ENCODE peak calls at places on chromosomes 7 and 10, in five cellular contexts. G is neural progenitor cell, K is right lobe of liver, P is PC-3, D is BE2C. B is an unnamed sample. For H3K4me1, H3K27me3 and H3K36me3, the result is how much of the 10 kb centered on the place peaks cover.

GRCh38 chr7:22564511-22565045 is 64.6 kb upstream of the STEAP1B start:
- DNase-seq in G (no peak), K (no peak), P (peak), D (no peak), B (peak)

GRCh38 chr10:73848821-73849489 is 25.4 kb downstream of the CAMK2G start:
- DNase-seq in G (peak), K (peak), P (peak), D (peak), B (peak)

GRCh38 chr7:37411444-37412034 is 37.1 kb downstream of the ELMO1 start:
- DNase-seq in G (no peak), K (no peak), P (no peak), D (no peak), B (no peak)

GRCh38 chr10:75283150-75284096 is 47.7 kb upstream of the COMTD1 start:
- DNase-seq in G (peak), K (peak), P (no peak), D (no peak), B (peak)

GRCh38 chr7:152462995-152463713 is 27.4 kb upstream of the KMT2C start:
- DNase-seq in G (peak), K (no peak), P (peak), D (no peak), B (peak)

GRCh38 chr7:128859232-128860157 is 3.2 kb upstream of the ATP6V1F start:
- DNase-seq in G (no peak), K (no peak), P (no peak), D (no peak), B (no peak)

GRCh38 chr10:122323941-122324675 is 50.4 kb upstream of the PLEKHA1 start:
- DNase-seq in G (no peak), K (no peak), P (peak), D (no peak), B (no peak)

GRCh38 chr7:112571852-112572607 is 91.2 kb downstream of the LSMEM1 start:
- DNase-seq in G (peak), K (no peak), P (peak), D (peak), B (no peak)

GRCh38 chr10:60914676-60915075 is 29.3 kb downstream of the RHOBTB1 start:
- DNase-seq in G (no peak), K (no peak), P (no peak), D (no peak), B (peak)

GRCh38 chr7:151624246-151624928 is 104.7 kb upstream of the RHEB start:
- DNase-seq in G (no peak), K (peak), P (no peak), D (no peak), B (no peak)

GRCh38 chr10:122010405-122011050 is 21.6 kb downstream of the TACC2 start:
- DNase-seq in G (no peak), K (no peak), P (no peak), D (no peak), B (no peak)

GRCh38 chr7:105691029-105691691 is 109.9 kb upstream of the EFCAB10 start:
- DNase-seq in G (no peak), K (no peak), P (peak), D (no peak), B (peak)

GRCh38 chr7:87797798-87798403 is 78.3 kb downstream of the SLC25A40 start:
- DNase-seq in G (peak), K (no peak), P (peak), D (no peak), B (peak)

GRCh38 chr10:91472911-91473310 is 62.8 kb downstream of the HECTD2 start:
- DNase-seq in G (no peak), K (no peak), P (no peak), D (no peak), B (no peak)

GRCh38 chr10:69123306-69123746 is 652 bp upstream of the VPS26A start:
- DNase-seq in G (peak), K (no peak), P (peak), D (peak), B (peak)

GRCh38 chr7:4612939-4613841 is 68.9 kb upstream of the FOXK1 start:
- DNase-seq in G (peak), K (no peak), P (no peak), D (no peak), B (no peak)

GRCh38 chr7:108088729-108089128 is 41.4 kb downstream of the LAMB4 start:
- DNase-seq in G (no peak), K (no peak), P (no peak), D (no peak), B (peak)

GRCh38 chr10:70544431-70545340 is 57.9 kb downstream of the PRF1 start:
- DNase-seq in G (no peak), K (no peak), P (no peak), D (no peak), B (no peak)

GRCh38 chr10:66252986-66253385 is 672.9 kb upstream of the LRRTM3 start:
- DNase-seq in G (no peak), K (no peak), P (no peak), D (no peak), B (no peak)

GRCh38 chr10:88113232-88113631 is 249.8 kb downstream of the PTEN start:
- DNase-seq in G (no peak), K (no peak), P (no peak), D (no peak), B (no peak)
- H3K4me1 ChIP-seq in G (under half), K (under half), P (under half), D (under half), B (under half)

DNA sequence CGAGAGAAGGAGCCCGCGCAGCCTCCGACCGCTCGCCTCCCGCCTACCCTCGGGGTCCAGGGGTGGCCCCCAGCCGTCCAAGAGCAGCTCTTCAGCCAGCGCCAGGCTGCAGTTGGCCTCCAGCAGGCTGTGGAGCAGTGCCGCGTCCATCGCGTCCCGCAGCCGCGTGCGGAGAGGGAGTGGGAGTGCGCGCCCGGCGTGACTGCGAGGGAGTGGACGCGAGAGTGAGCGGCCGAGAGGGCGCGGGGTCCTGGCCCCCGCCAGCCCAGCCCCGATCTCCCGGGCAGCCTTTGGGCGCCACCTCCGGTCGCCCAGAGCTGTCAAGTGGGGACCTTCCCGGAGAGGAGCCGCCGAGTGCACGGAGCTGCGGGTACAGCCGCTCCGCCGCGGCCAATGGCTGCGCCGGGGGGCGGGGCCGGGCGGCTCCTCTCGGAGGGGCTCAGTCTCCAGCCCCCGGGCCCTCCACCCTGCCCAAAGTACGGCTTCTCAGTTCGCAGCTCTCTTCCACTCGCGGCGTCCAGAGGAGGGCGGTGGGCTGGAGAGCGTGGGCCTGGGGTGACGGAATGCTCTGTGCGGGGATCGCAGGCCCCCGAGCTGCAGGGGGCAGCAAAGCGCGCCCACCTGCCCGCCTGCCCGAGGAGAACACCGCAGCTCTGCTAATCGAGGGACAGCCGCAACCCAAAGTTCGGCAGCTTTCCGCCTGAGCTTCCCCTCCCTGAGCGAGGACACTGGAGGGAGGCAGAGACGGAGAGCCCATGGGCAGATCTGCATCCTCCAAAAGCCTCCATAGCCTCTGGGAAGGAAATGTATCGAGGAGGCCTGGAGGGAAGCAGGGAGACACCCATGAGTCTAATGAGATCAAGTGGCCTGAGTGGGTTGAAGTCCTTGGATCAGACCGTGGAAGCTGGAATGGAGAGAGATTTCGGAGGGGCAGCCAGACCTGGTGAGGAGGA is at the start of gene CRHR2:
- DNase-seq in G (peak), K (no peak), P (no peak), D (peak), B (no peak)
- H3K27me3 ChIP-seq in G (under half), K (under half), P (under half), D (under half), B (half or more)

DNA sequence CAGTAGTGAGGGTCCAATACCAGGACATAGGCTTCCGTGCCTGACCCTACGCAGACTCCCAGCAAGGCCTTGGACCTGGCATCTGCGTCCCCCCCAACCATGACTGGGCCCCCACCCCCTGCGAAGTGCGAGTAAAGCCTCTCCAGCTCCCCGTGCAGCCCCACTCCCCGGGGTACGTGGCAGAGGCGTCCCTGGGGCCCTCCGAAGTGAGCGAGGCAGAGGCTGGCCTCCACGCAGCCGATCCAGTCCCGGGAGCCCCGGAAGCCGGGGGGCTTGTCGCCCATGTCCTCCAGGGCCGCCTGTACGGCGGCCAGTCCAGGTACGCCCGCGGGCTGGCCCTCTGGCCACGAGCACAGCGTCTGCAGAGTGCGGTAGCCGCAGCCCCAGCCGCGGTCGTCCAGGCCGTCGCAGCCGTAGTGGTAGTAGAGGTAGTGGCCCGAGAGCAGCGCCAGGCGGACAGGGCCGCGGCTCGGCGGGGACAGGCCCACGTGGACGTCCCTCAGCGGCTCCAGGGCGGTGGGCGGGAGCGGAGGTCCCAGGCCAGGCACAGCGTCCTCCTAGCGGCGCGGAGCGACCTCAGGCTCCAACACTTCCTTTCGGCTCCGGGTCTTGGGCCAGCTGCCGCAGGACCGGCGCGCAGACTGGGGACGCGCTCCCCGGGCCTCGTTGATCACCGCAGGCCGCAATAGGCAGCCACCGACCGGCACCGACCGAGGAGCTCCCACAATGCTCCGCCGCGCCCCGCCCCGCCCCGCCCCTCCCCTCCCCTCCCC is at the start of gene UFSP1:
- DNase-seq in G (no peak), K (no peak), P (no peak), D (no peak), B (no peak)
- H3K36me3 ChIP-seq in G (under half), K (under half), P (under half), D (half or more), B (under half)

GRCh38 chr7:131267631-131268030 is 60.0 kb upstream of the MKLN1 start:
- DNase-seq in G (no peak), K (no peak), P (no peak), D (no peak), B (no peak)
- H3K4me1 ChIP-seq in G (under half), K (under half), P (under half), D (under half), B (under half)